ENCODE peak calls at places on chromosomes 5 and 9, in seven cellular contexts. J is HCT116; U is ovary; R is HuH-7; V is GM12865; L is mesenchymal stem cell; I is stimulated activated CD4-positive, alpha-beta T cell treated with anti-CD3 and anti-CD28 coated beads, Interleukin-12 subunit alpha, Interleukin-12 subunit beta, amount 100 ng/mL, for 4 hours. G is an unnamed sample.

GRCh38 chr5:97531549-97531948 is 348.5 kb upstream of the RIOK2 start:
- DNase-seq in J (no peak), U (no peak), R (no peak), V (peak; percentile 11), L (no peak), I (no peak), G (no peak)

GRCh38 chr5:10235350-10235749 is 14.3 kb downstream of the ATPSCKMT start:
- DNase-seq in J (peak; percentile 33), U (no peak), R (no peak), V (no peak), L (no peak), I (no peak), G (no peak)

GRCh38 chr5:76583163-76584047 is 39.8 kb downstream of the F2RL2 start:
- DNase-seq in J (peak; percentile 16), U (no peak), R (no peak), V (peak; percentile 35), L (peak; percentile 28), I (no peak), G (no peak)

GRCh38 chr5:76356887-76357286 is 46.2 kb upstream of the IQGAP2 start:
- DNase-seq in J (no peak), U (no peak), R (no peak), V (no peak), L (no peak), I (no peak), G (no peak)

GRCh38 chr5:67166460-67166871 is 30.1 kb downstream of the CD180 start:
- DNase-seq in J (peak; percentile 7), U (peak; percentile 21), R (no peak), V (peak; percentile 64), L (no peak), I (peak; percentile 49), G (no peak)

GRCh38 chr9:133050781-133051180 is 11.0 kb upstream of the CEL start:
- DNase-seq in J (no peak), U (no peak), R (no peak), V (no peak), L (no peak), I (no peak), G (no peak)

GRCh38 chr5:16812911-16813310 is 123.2 kb downstream of the MYO10 start:
- DNase-seq in J (no peak), U (peak; percentile 36), R (no peak), V (no peak), L (peak; percentile 36), I (no peak), G (peak; percentile 82)

GRCh38 chr5:150604894-150605440 is 35.5 kb upstream of the SYNPO start:
- DNase-seq in J (no peak), U (no peak), R (no peak), V (no peak), L (no peak), I (no peak), G (no peak)

GRCh38 chr5:116858705-116859333 is 284.2 kb upstream of the SEMA6A start:
- DNase-seq in J (no peak), U (no peak), R (no peak), V (no peak), L (peak; percentile 8), I (no peak), G (no peak)